ENCODE peak calls at places on chromosomes 12 and 14, in five cellular contexts. S is CD4-positive, alpha-beta T cell; C is tibial nerve; M is heart right ventricle; R is body of pancreas. T is an unnamed sample.

GRCh38 chr12:117686911-117687377 is 281.8 kb downstream of the KSR2 start:
- DNase-seq in S (no peak), C (peak; percentile 43), M (no peak), R (peak; percentile 21), T (peak; percentile 34)

GRCh38 chr14:39998114-39998513 is 565.9 kb upstream of the FBXO33 start:
- DNase-seq in S (no peak), C (no peak), M (no peak), R (no peak), T (no peak)

GRCh38 chr12:71014180-71014785 is 93.7 kb upstream of the PTPRR start:
- DNase-seq in S (no peak), C (no peak), M (no peak), R (no peak), T (no peak)

GRCh38 chr14:44662250-44662891 is 155.3 kb upstream of the FSCB start:
- DNase-seq in S (no peak), C (no peak), M (no peak), R (no peak), T (no peak)

GRCh38 chr12:78671295-78671694 is 193.3 kb upstream of the SYT1 start:
- DNase-seq in S (no peak), C (no peak), M (no peak), R (no peak), T (peak; percentile 97)

GRCh38 chr14:49954171-49954631 is 61.3 kb downstream of the ARF6 start:
- DNase-seq in S (no peak), C (no peak), M (no peak), R (no peak), T (no peak)

GRCh38 chr14:30681752-30682355 is 59.7 kb downstream of the SCFD1 start:
- DNase-seq in S (no peak), C (no peak), M (no peak), R (no peak), T (peak; percentile 1)

GRCh38 chr12:120709976-120710804 is at the start of gene UNC119B:
- DNase-seq in S (peak; percentile 59), C (peak; percentile 60), M (peak; percentile 79), R (peak; percentile 60), T (peak; percentile 22)

GRCh38 chr14:88584451-88584850 is 21.6 kb downstream of the ZC3H14 start:
- DNase-seq in S (no peak), C (no peak), M (no peak), R (no peak), T (no peak)

GRCh38 chr14:98174031-98174430 is 1098.0 kb downstream of the BCL11B start:
- DNase-seq in S (no peak), C (no peak), M (no peak), R (no peak), T (no peak)

GRCh38 chr14:105605501-105606304 is 79.3 kb downstream of the TMEM121 start:
- DNase-seq in S (no peak), C (no peak), M (no peak), R (no peak), T (no peak)

GRCh38 chr12:113220593-113221180 is 577 bp upstream of the TPCN1 start:
- DNase-seq in S (no peak), C (no peak), M (no peak), R (no peak), T (no peak)

GRCh38 chr14:49405291-49405690 is 180.9 kb downstream of the RPS29 start:
- DNase-seq in S (no peak), C (no peak), M (no peak), R (no peak), T (peak; percentile 91)

GRCh38 chr12:93156091-93156490 is 221.6 kb upstream of the NUDT4 start:
- DNase-seq in S (no peak), C (no peak), M (no peak), R (no peak), T (no peak)

GRCh38 chr14:69268763-69269162 is 8.8 kb downstream of the GALNT16 start:
- DNase-seq in S (no peak), C (no peak), M (no peak), R (no peak), T (peak; percentile 64)

GRCh38 chr12:128079-128478 is 61.5 kb downstream of the IQSEC3 start:
- DNase-seq in S (no peak), C (peak; percentile 7), M (no peak), R (no peak), T (no peak)

GRCh38 chr12:116610971-116611541 is 51.9 kb downstream of the MAP1LC3B2 start:
- DNase-seq in S (no peak), C (no peak), M (no peak), R (no peak), T (no peak)

GRCh38 chr14:63663428-63664142 is 21.9 kb upstream of the WDR89 start:
- DNase-seq in S (no peak), C (no peak), M (no peak), R (peak; percentile 73), T (no peak)

GRCh38 chr14:104803280-104803915 is 2.5 kb downstream of the ZBTB42 start:
- DNase-seq in S (no peak), C (no peak), M (no peak), R (no peak), T (no peak)

GRCh38 chr14:35470775-35471174 is 63.2 kb upstream of the INSM2 start:
- DNase-seq in S (no peak), C (no peak), M (no peak), R (no peak), T (peak; percentile 43)

GRCh38 chr12:100857971-100858370 is 63.4 kb downstream of the ANO4 start:
- DNase-seq in S (no peak), C (no peak), M (no peak), R (no peak), T (no peak)

GRCh38 chr12:129067482-129067881 is 214.2 kb downstream of the GLT1D1 start:
- DNase-seq in S (no peak), C (no peak), M (no peak), R (no peak), T (peak; percentile 37)

GRCh38 chr12:120264511-120265202 is 873 bp downstream of the PXN start:
- DNase-seq in S (no peak), C (no peak), M (no peak), R (peak; percentile 25), T (no peak)

GRCh38 chr12:32148372-32148771 is 41.7 kb downstream of the BICD1 start:
- DNase-seq in S (no peak), C (no peak), M (no peak), R (no peak), T (no peak)

GRCh38 chr12:86698581-86698980 is 442.4 kb upstream of the MGAT4C start:
- DNase-seq in S (no peak), C (no peak), M (no peak), R (no peak), T (peak; percentile 57)

GRCh38 chr12:96617178-96617577 is 127.8 kb downstream of the CFAP54 start:
- DNase-seq in S (no peak), C (no peak), M (no peak), R (no peak), T (no peak)

GRCh38 chr12:7951671-7952070 is 15.7 kb upstream of the SLC2A3 start:
- DNase-seq in S (no peak), C (no peak), M (no peak), R (no peak), T (no peak)

GRCh38 chr12:47193066-47193465 is 113.3 kb upstream of the AMIGO2 start:
- DNase-seq in S (no peak), C (no peak), M (no peak), R (no peak), T (no peak)

GRCh38 chr12:54571857-54572195 is 16.6 kb downstream of the PPP1R1A start:
- DNase-seq in S (no peak), C (no peak), M (no peak), R (no peak), T (no peak)
- H3K27me3 ChIP-seq in S (no peaks in the 10 kb centered on the region), C (no peaks in the 10 kb centered on the region), M (peaks cover 11% of the 10 kb centered on the region), R (no peaks in the 10 kb centered on the region), T (no peaks in the 10 kb centered on the region)

DNA sequence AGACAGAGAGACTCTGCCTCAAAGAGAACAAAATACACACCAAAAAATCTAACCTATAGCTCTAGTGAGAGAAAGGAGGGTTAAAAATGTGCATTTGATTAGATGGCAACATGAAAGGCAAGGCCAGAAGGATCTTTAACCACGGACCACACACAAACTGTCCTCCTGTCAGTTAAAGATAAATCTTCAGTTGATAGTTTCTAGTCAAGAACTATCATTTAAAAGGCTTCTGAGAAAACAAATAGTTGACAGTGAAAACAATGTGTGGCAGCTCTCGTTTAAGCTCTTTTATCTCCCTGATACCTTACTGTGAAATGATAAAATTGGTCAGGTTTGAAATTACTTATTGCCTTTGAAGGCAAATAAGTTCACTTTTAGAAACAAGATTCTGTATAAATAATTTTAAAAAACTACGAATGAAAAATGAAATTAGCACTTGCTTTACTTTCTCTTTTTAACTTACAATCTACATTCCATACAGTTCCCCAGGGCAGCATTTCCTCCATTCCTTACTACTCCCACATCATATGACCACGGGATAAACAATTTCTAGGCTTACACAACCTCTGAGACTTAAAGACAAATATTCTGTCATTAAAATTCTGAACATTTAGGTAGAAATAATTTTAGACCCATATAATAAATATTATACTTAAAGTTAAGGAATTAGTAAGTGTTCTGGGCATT is 71.4 kb upstream of the GNPNAT1 start:
- DNase-seq in S (no peak), C (no peak), M (no peak), R (no peak), T (peak; percentile 60)
- H3K27ac ChIP-seq in S (no peak overlapping the region), C (peak overlapping the region; percentile 77), M (peak overlapping the region; percentile 57), R (no peak overlapping the region), T (peak overlapping the region; percentile 79)

GRCh38 chr12:109718390-109718789 is 4.8 kb downstream of the FAM222A start:
- DNase-seq in S (no peak), C (no peak), M (no peak), R (no peak), T (no peak)
- H3K27me3 ChIP-seq in S (peaks cover 25% of the 10 kb centered on the region), C (no peaks in the 10 kb centered on the region), M (no peaks in the 10 kb centered on the region), R (no peaks in the 10 kb centered on the region), T (peaks cover 33% of the 10 kb centered on the region)

GRCh38 chr12:89453121-89453520 is 71.5 kb downstream of the GALNT4 start:
- DNase-seq in S (no peak), C (no peak), M (no peak), R (no peak), T (no peak)
- H3K27ac ChIP-seq in S (no peak overlapping the region), C (peak overlapping the region; percentile 23), M (peak overlapping the region; percentile 81), R (no peak overlapping the region), T (peak overlapping the region; percentile 95)

GRCh38 chr14:56081139-56081538 is 37.1 kb upstream of the PELI2 start:
- DNase-seq in S (no peak), C (no peak), M (no peak), R (no peak), T (no peak)
- H3K27me3 ChIP-seq in S (no peaks in the 10 kb centered on the region), C (no peaks in the 10 kb centered on the region), M (peaks cover 4% of the 10 kb centered on the region), R (no peaks in the 10 kb centered on the region), T (peaks cover 2% of the 10 kb centered on the region)

DNA sequence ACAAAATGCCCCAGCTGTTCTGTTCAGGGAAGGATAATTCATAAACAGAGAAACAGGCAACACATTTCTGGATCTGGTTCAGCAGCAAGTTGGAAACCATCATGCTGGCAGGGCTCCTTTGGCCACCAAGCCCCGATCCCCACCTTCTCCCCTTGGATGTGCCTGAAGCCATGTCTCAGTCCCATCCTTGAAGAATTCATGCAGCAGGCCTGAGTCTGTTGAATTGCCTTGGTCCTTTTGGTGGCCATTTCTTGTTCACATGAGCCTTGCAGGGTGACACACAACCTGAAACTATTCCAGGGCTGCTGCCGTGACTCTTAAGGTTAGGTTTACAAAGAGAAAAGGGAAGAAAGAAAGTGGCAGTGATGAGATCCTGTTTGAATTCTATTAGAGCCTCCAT is 341.7 kb downstream of the C12orf75 start:
- DNase-seq in S (no peak), C (no peak), M (no peak), R (no peak), T (no peak)
- H3K27ac ChIP-seq in S (no peak overlapping the region), C (peak overlapping the region; percentile 80), M (peak overlapping the region; percentile 86), R (no peak overlapping the region), T (no peak overlapping the region)